ENCODE peak calls at places on chromosomes 7 and 10, in four cellular contexts. One of them, this sample, is unnamed.

GRCh38 chr10:4638116-4638515 is 187.9 kb upstream of the AKR1E2 start:
- DNase-seq in neuronal stem cell: no peak
- DNase-seq in mesendoderm: peak
- DNase-seq in fibroblast of the aortic adventitia: no peak
- DNase-seq in this sample: no peak

GRCh38 chr10:125034671-125035070 is 92.7 kb downstream of the ZRANB1 start:
- DNase-seq in mesendoderm: no peak
- DNase-seq in neuronal stem cell: no peak
- DNase-seq in fibroblast of the aortic adventitia: no peak
- DNase-seq in this sample: no peak

GRCh38 chr7:149467321-149467859 is 6.5 kb upstream of the ZNF777 start:
- DNase-seq in fibroblast of the aortic adventitia: no peak
- DNase-seq in neuronal stem cell: no peak
- DNase-seq in mesendoderm: no peak
- DNase-seq in this sample: no peak

GRCh38 chr10:131219584-131219886 is 92.0 kb downstream of the TCERG1L start:
- DNase-seq in mesendoderm: no peak
- DNase-seq in neuronal stem cell: no peak
- DNase-seq in fibroblast of the aortic adventitia: no peak
- DNase-seq in this sample: no peak

GRCh38 chr10:71396084-71396713 is 521 bp upstream of the CDH23 start:
- DNase-seq in mesendoderm: peak
- DNase-seq in neuronal stem cell: peak
- DNase-seq in fibroblast of the aortic adventitia: no peak
- DNase-seq in this sample: peak

GRCh38 chr7:93592588-93593266 is 18.2 kb upstream of the CALCR start:
- DNase-seq in mesendoderm: no peak
- DNase-seq in neuronal stem cell: no peak
- DNase-seq in fibroblast of the aortic adventitia: no peak
- DNase-seq in this sample: no peak

GRCh38 chr7:141737118-141737835 is 881 bp upstream of the SSBP1 start:
- DNase-seq in mesendoderm: no peak
- DNase-seq in neuronal stem cell: no peak
- DNase-seq in fibroblast of the aortic adventitia: peak
- DNase-seq in this sample: no peak

GRCh38 chr10:130661419-130661818 is 525.2 kb downstream of the GLRX3 start:
- DNase-seq in neuronal stem cell: no peak
- DNase-seq in fibroblast of the aortic adventitia: no peak
- DNase-seq in mesendoderm: no peak
- DNase-seq in this sample: no peak

GRCh38 chr10:122021828-122022227 is 32.9 kb downstream of the TACC2 start:
- DNase-seq in fibroblast of the aortic adventitia: no peak
- DNase-seq in mesendoderm: no peak
- DNase-seq in neuronal stem cell: no peak
- DNase-seq in this sample: no peak

GRCh38 chr10:8927705-8928104 is 873.2 kb downstream of the GATA3 start:
- DNase-seq in neuronal stem cell: no peak
- DNase-seq in mesendoderm: no peak
- DNase-seq in fibroblast of the aortic adventitia: no peak
- DNase-seq in this sample: no peak

GRCh38 chr10:89047397-89047796 is 56.8 kb downstream of the FAS start:
- DNase-seq in neuronal stem cell: no peak
- DNase-seq in mesendoderm: no peak
- DNase-seq in fibroblast of the aortic adventitia: peak
- DNase-seq in this sample: no peak

GRCh38 chr7:71817931-71818330 is 594.2 kb downstream of the CALN1 start:
- DNase-seq in neuronal stem cell: no peak
- DNase-seq in fibroblast of the aortic adventitia: no peak
- DNase-seq in mesendoderm: no peak
- DNase-seq in this sample: no peak

GRCh38 chr7:137590071-137590470 is 246.5 kb upstream of the PTN start:
- DNase-seq in fibroblast of the aortic adventitia: no peak
- DNase-seq in neuronal stem cell: no peak
- DNase-seq in mesendoderm: peak
- DNase-seq in this sample: no peak

GRCh38 chr10:27636816-27637215 is 108.8 kb downstream of the MKX start:
- DNase-seq in fibroblast of the aortic adventitia: no peak
- DNase-seq in neuronal stem cell: no peak
- DNase-seq in mesendoderm: no peak
- DNase-seq in this sample: no peak

GRCh38 chr10:395665-396064 is 260.4 kb downstream of the ZMYND11 start:
- DNase-seq in fibroblast of the aortic adventitia: no peak
- DNase-seq in mesendoderm: no peak
- DNase-seq in neuronal stem cell: no peak
- DNase-seq in this sample: no peak

GRCh38 chr10:34413214-34413613 is 401.9 kb downstream of the PARD3 start:
- DNase-seq in fibroblast of the aortic adventitia: no peak
- DNase-seq in neuronal stem cell: no peak
- DNase-seq in mesendoderm: peak
- DNase-seq in this sample: no peak

DNA sequence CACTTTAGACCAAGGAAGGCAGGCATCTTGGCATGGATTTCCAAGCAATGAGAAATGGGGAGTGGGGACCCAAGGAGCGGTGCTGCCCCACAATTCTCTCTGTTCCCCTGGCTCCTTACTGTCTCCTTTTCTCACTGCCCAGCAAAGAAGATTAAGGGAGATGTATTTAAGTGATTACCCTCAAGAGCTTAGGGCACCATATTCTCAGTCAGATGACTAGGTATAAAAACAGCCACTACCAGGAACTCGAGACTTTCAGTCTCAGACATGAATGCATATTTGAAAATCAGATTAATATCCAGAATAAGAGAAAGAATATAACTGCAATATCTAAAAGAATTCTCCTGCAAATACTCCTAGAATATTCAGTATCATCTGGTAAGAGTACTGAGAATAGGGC is at the start of gene ABLIM1:
- DNase-seq in fibroblast of the aortic adventitia: no peak
- DNase-seq in neuronal stem cell: no peak
- DNase-seq in mesendoderm: no peak
- DNase-seq in this sample: no peak
- H3K4me3 ChIP-seq in fibroblast of the aortic adventitia: no peak
- H3K4me3 ChIP-seq in neuronal stem cell: no peak
- H3K4me3 ChIP-seq in mesendoderm: no peak
- H3K4me3 ChIP-seq in this sample: no peak

GRCh38 chr10:110613341-110613995 is 30.7 kb upstream of the RBM20 start:
- DNase-seq in fibroblast of the aortic adventitia: no peak
- DNase-seq in mesendoderm: peak
- DNase-seq in neuronal stem cell: no peak
- DNase-seq in this sample: no peak
- H3K4me3 ChIP-seq in fibroblast of the aortic adventitia: no peak
- H3K4me3 ChIP-seq in mesendoderm: no peak
- H3K4me3 ChIP-seq in neuronal stem cell: no peak
- H3K4me3 ChIP-seq in this sample: no peak

DNA sequence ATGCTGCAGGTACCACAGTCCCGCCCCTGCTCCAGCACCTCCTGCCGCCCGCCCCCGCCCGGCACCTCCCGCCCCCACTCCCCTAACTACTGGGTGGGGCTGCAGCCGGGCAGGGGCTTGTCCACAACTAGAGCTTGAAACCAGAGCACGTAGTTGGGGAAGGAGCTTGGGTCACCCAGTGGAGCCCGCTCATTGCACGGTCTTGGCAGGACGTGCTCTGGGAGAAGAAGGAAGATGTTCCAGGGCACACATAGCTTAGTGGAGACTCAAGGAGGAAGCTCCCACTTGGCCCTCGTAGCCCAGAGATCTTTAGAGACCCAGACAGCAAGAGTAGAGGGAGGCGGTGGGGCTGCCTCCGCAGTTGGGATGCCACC is 692 bp downstream of the IGFBP1 start:
- DNase-seq in fibroblast of the aortic adventitia: no peak
- DNase-seq in mesendoderm: peak
- DNase-seq in neuronal stem cell: no peak
- DNase-seq in this sample: peak
- H3K4me3 ChIP-seq in fibroblast of the aortic adventitia: peak
- H3K4me3 ChIP-seq in mesendoderm: no peak
- H3K4me3 ChIP-seq in neuronal stem cell: peak
- H3K4me3 ChIP-seq in this sample: no peak

GRCh38 chr7:150955519-150956394 is 22.4 kb downstream of the KCNH2 start:
- DNase-seq in fibroblast of the aortic adventitia: no peak
- DNase-seq in mesendoderm: peak
- DNase-seq in neuronal stem cell: no peak
- DNase-seq in this sample: peak
- H3K4me3 ChIP-seq in fibroblast of the aortic adventitia: no peak
- H3K4me3 ChIP-seq in mesendoderm: no peak
- H3K4me3 ChIP-seq in neuronal stem cell: no peak
- H3K4me3 ChIP-seq in this sample: no peak

DNA sequence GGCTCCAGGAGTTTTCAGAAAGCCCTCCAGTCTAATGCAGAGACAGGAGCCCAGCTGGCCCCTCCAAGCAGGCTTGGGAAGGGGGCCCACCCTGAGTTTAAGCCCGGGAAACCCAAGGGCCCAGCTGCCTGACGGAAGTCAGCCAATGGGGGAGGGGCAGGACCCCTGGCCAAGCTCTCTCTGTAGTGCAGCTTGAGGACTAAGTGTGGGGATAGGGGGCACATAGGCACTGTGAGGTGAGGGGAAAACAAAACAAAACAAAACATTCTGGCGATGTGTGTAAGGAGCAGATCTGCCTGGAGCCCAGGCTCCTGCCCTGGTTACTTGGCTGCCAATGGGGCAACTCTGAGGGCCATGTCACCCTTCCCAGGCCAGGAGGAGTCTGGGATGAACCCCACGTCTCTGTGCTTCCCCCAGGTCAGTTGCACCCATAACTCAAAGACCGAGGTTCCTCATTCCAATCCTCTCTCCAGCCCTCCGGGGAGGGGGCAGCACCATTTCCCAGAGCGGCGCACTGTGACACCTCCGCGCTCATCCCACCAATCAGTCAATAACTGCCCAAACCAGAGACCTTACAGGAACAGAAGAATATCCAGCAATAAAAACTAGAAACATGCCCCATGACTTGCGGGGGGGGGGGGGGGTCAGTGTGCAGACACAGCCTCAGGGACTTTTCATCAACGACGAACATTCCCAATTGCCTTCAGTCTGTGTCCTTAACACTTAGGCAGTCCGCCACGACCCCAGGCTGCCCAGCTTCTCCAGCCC is 1.7 kb downstream of the CXCL12 start:
- DNase-seq in mesendoderm: peak
- DNase-seq in fibroblast of the aortic adventitia: no peak
- DNase-seq in neuronal stem cell: no peak
- DNase-seq in this sample: peak
- H3K4me3 ChIP-seq in mesendoderm: no peak
- H3K4me3 ChIP-seq in fibroblast of the aortic adventitia: peak
- H3K4me3 ChIP-seq in neuronal stem cell: no peak
- H3K4me3 ChIP-seq in this sample: peak

GRCh38 chr7:155256761-155257481 is 40.8 kb upstream of the INSIG1 start:
- DNase-seq in neuronal stem cell: no peak
- DNase-seq in fibroblast of the aortic adventitia: peak
- DNase-seq in mesendoderm: no peak
- DNase-seq in this sample: no peak
- H3K4me3 ChIP-seq in neuronal stem cell: no peak
- H3K4me3 ChIP-seq in fibroblast of the aortic adventitia: no peak
- H3K4me3 ChIP-seq in mesendoderm: no peak
- H3K4me3 ChIP-seq in this sample: no peak

GRCh38 chr7:33852838-33853237 is 52.5 kb upstream of the BMPER start:
- DNase-seq in mesendoderm: peak
- DNase-seq in neuronal stem cell: no peak
- DNase-seq in fibroblast of the aortic adventitia: no peak
- DNase-seq in this sample: no peak

GRCh38 chr7:33854178-33854577 is 51.2 kb upstream of the BMPER start:
- DNase-seq in mesendoderm: no peak
- DNase-seq in fibroblast of the aortic adventitia: peak
- DNase-seq in neuronal stem cell: no peak
- DNase-seq in this sample: no peak

GRCh38 chr7:33853361-33854062 is 51.8 kb upstream of the BMPER start:
- DNase-seq in neuronal stem cell: no peak
- DNase-seq in mesendoderm: peak
- DNase-seq in fibroblast of the aortic adventitia: peak
- DNase-seq in this sample: no peak

GRCh38 chr7:33850768-33851167 is 54.6 kb upstream of the BMPER start:
- DNase-seq in neuronal stem cell: no peak
- DNase-seq in fibroblast of the aortic adventitia: no peak
- DNase-seq in mesendoderm: no peak
- DNase-seq in this sample: no peak

DNA sequence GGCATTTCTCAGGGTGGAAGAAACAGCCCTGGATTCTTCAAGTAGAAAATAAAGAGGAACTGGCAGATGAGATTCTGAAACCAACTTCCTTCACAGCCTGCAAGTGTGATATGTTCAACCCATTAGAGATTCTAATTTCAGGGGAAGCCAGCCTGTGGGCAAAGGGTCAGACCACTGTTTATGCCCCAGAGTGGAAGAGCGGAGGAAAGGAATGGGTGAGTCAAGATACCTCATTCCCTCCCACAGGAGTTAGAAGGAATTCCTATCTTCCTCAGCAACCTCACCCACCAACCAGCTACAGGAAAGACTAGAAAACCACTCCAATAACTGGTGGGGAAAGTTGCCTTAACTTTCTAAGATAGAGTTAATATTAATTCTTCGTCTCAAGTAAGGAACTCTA is 50.4 kb upstream of the BMPER start:
- DNase-seq in fibroblast of the aortic adventitia: peak
- DNase-seq in neuronal stem cell: no peak
- DNase-seq in mesendoderm: no peak
- DNase-seq in this sample: no peak
- H3K4me3 ChIP-seq in fibroblast of the aortic adventitia: no peak
- H3K4me3 ChIP-seq in neuronal stem cell: no peak
- H3K4me3 ChIP-seq in mesendoderm: no peak
- H3K4me3 ChIP-seq in this sample: no peak

DNA sequence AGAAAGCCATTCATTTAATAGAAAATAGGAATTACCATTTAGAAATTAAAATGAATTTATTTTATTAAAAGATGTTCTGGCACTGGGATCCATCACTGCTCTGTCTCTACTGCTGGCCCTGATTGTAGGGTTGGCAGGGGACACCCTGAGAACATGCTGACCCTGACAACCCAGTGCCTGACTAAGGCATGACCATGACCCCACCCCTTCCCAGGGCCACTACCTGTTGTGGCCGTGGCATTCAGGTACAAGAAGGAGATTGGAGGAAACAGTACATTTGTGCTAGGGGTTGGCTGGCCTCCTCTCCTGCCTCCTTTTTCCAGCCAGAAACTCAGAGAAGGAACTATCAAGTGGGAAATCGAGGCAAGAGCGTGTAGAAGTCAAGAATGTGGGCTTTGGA is 197.0 kb upstream of the ZMIZ1 start:
- DNase-seq in fibroblast of the aortic adventitia: no peak
- DNase-seq in neuronal stem cell: no peak
- DNase-seq in mesendoderm: no peak
- DNase-seq in this sample: no peak
- H3K4me3 ChIP-seq in fibroblast of the aortic adventitia: no peak
- H3K4me3 ChIP-seq in neuronal stem cell: no peak
- H3K4me3 ChIP-seq in mesendoderm: no peak
- H3K4me3 ChIP-seq in this sample: no peak